ENCODE peak calls at places on chromosomes 12 and 14, in four cellular contexts. One of them, this sample, is unnamed.
A peak's percentile ranks its signal among the peaks of the same experiment; 100 is the strongest.

GRCh38 chr12:94553130-94553519 is 93.5 kb upstream of the CEP83 start:
- DNase-seq in cardiac fibroblast: peak; percentile 96
- DNase-seq in SK-N-DZ: no peak
- DNase-seq in HEK293T: no peak
- DNase-seq in this sample: no peak

GRCh38 chr12:90098132-90098779 is 389.6 kb upstream of the ATP2B1 start:
- DNase-seq in HEK293T: no peak
- DNase-seq in SK-N-DZ: no peak
- DNase-seq in cardiac fibroblast: peak; percentile 21
- DNase-seq in this sample: no peak

GRCh38 chr12:86275356-86275755 is 19.2 kb upstream of the MGAT4C start:
- DNase-seq in SK-N-DZ: peak; percentile 67
- DNase-seq in HEK293T: no peak
- DNase-seq in cardiac fibroblast: no peak
- DNase-seq in this sample: peak; percentile 98

GRCh38 chr14:20684662-20685456 is 499 bp downstream of the RNASE4 start:
- DNase-seq in SK-N-DZ: peak; percentile 16
- DNase-seq in cardiac fibroblast: peak; percentile 64
- DNase-seq in HEK293T: no peak
- DNase-seq in this sample: peak; percentile 46

GRCh38 chr12:111025301-111025700 is 104.9 kb upstream of the MYL2 start:
- DNase-seq in cardiac fibroblast: no peak
- DNase-seq in HEK293T: no peak
- DNase-seq in SK-N-DZ: no peak
- DNase-seq in this sample: no peak

GRCh38 chr14:90519262-90519920 is 122.6 kb downstream of the CALM1 start:
- DNase-seq in SK-N-DZ: no peak
- DNase-seq in cardiac fibroblast: no peak
- DNase-seq in HEK293T: no peak
- DNase-seq in this sample: no peak

GRCh38 chr14:24911324-24912095 is 138.4 kb downstream of the STXBP6 start:
- DNase-seq in cardiac fibroblast: peak; percentile 83
- DNase-seq in HEK293T: no peak
- DNase-seq in SK-N-DZ: no peak
- DNase-seq in this sample: no peak

GRCh38 chr12:77249892-77250291 is 184.5 kb upstream of the E2F7 start:
- DNase-seq in SK-N-DZ: no peak
- DNase-seq in HEK293T: no peak
- DNase-seq in cardiac fibroblast: no peak
- DNase-seq in this sample: no peak

GRCh38 chr14:90087433-90087832 is 25.6 kb downstream of the KCNK13 start:
- DNase-seq in HEK293T: no peak
- DNase-seq in SK-N-DZ: no peak
- DNase-seq in cardiac fibroblast: peak; percentile 95
- DNase-seq in this sample: no peak